ENCODE peak calls at places on chromosomes 6 and 20, in ten cellular contexts. Z, G, J, F, S, R, U, D, T and Y are unnamed samples.

GRCh38 chr6:101630956-101631355 is 237.4 kb downstream of the GRIK2 start:
- DNase-seq in G (no peak), S (no peak), J (peak), D (no peak), U (no peak), F (no peak), Z (no peak), R (no peak), T (no peak), Y (no peak)

GRCh38 chr6:118410001-118410400 is 138.1 kb upstream of the PLN start:
- DNase-seq in T (no peak), S (no peak), R (no peak), U (no peak), Z (no peak), F (no peak), J (no peak), G (no peak), D (no peak), Y (peak)

GRCh38 chr20:61387204-61387958 is 135.3 kb downstream of the CDH4 start:
- DNase-seq in G (peak), S (no peak), J (peak), T (peak), R (peak), Z (no peak), D (no peak), F (no peak), U (peak), Y (peak)

GRCh38 chr6:32483968-32484613 is 44.4 kb downstream of the HLA-DRA start:
- DNase-seq in U (no peak), J (no peak), Z (no peak), D (no peak), T (no peak), S (no peak), F (no peak), G (no peak), R (no peak), Y (no peak)

GRCh38 chr6:42661540-42662153 is 60.8 kb downstream of the PRPH2 start:
- DNase-seq in G (peak), S (peak), R (peak), J (peak), Z (peak), F (peak), D (peak), U (peak), T (peak), Y (peak)

GRCh38 chr20:41339957-41340326 is 679 bp upstream of the LPIN3 start:
- DNase-seq in J (peak), T (peak), G (peak), D (peak), F (peak), S (peak), Z (peak), U (peak), R (peak), Y (peak)

GRCh38 chr6:89216411-89216810 is 747 bp downstream of the GABRR1 start:
- DNase-seq in G (no peak), F (no peak), D (no peak), U (no peak), Z (no peak), S (no peak), T (no peak), R (no peak), J (no peak), Y (no peak)

GRCh38 chr20:24694157-24694726 is 224.8 kb downstream of the SYNDIG1 start:
- DNase-seq in S (no peak), R (no peak), J (no peak), F (no peak), U (no peak), T (no peak), G (no peak), Z (no peak), D (no peak), Y (no peak)

GRCh38 chr6:137043710-137044365 is 927 bp downstream of the IL20RA start:
- DNase-seq in S (peak), R (peak), D (no peak), J (no peak), Z (no peak), G (peak), T (peak), F (peak), U (peak), Y (peak)

GRCh38 chr6:142802124-142802523 is 142.9 kb downstream of the HIVEP2 start:
- DNase-seq in T (peak), S (no peak), G (peak), J (no peak), R (peak), F (peak), D (peak), Z (no peak), U (peak), Y (peak)

GRCh38 chr6:16817594-16817993 is 56.3 kb upstream of the ATXN1 start:
- DNase-seq in S (no peak), U (peak), F (no peak), D (no peak), J (no peak), G (no peak), Z (no peak), R (no peak), T (no peak), Y (no peak)

GRCh38 chr6:8025191-8025590 is 39.0 kb downstream of the BLOC1S5 start:
- DNase-seq in R (no peak), G (no peak), F (no peak), D (no peak), T (no peak), J (no peak), Z (no peak), U (no peak), S (no peak), Y (no peak)

GRCh38 chr6:111722220-111722731 is 116.6 kb upstream of the TRAF3IP2 start:
- DNase-seq in S (no peak), D (no peak), U (peak), Z (no peak), R (peak), F (peak), J (no peak), G (peak), T (peak), Y (peak)

GRCh38 chr6:121533321-121533841 is 97.9 kb downstream of the GJA1 start:
- DNase-seq in F (no peak), S (no peak), J (peak), Z (no peak), U (no peak), T (no peak), G (no peak), D (no peak), R (no peak), Y (no peak)

GRCh38 chr6:15365273-15365687 is 119.4 kb downstream of the JARID2 start:
- DNase-seq in G (peak), U (peak), Z (peak), F (peak), R (peak), D (no peak), T (peak), J (peak), S (peak), Y (peak)

GRCh38 chr20:400451-401275 is 7.4 kb upstream of the RBCK1 start:
- DNase-seq in J (no peak), D (no peak), G (no peak), Z (no peak), S (no peak), T (no peak), F (peak), U (no peak), R (no peak), Y (no peak)

GRCh38 chr20:50308513-50309279 is 118.1 kb downstream of the CEBPB start:
- DNase-seq in G (peak), U (peak), S (peak), D (no peak), R (peak), F (peak), T (peak), Z (peak), J (no peak), Y (peak)

GRCh38 chr6:143187173-143187908 is 126.7 kb downstream of the AIG1 start:
- DNase-seq in G (peak), F (no peak), D (no peak), J (no peak), Z (no peak), R (peak), S (peak), U (peak), T (peak), Y (peak)

GRCh38 chr6:87487555-87487954 is 14.8 kb downstream of the SLC35A1 start:
- DNase-seq in R (peak), T (peak), D (no peak), Z (no peak), S (no peak), U (peak), J (no peak), F (no peak), G (no peak), Y (peak)

GRCh38 chr6:37482356-37483292 is 17.1 kb downstream of the CCDC167 start:
- DNase-seq in R (no peak), D (no peak), F (no peak), Z (no peak), U (no peak), T (no peak), S (no peak), J (no peak), G (no peak), Y (no peak)

GRCh38 chr6:138500045-138500665 is 861 bp upstream of the NHSL1 start:
- DNase-seq in F (no peak), J (no peak), R (no peak), D (no peak), S (no peak), T (no peak), Z (no peak), G (no peak), U (no peak), Y (no peak)

GRCh38 chr20:2338702-2339101 is 42.0 kb upstream of the TGM6 start:
- DNase-seq in D (no peak), Z (no peak), T (no peak), R (no peak), U (no peak), S (no peak), J (no peak), G (no peak), F (no peak), Y (no peak)

GRCh38 chr6:41729624-41730023 is 5.8 kb downstream of the TFEB start:
- DNase-seq in J (no peak), R (no peak), T (no peak), S (no peak), F (no peak), Z (no peak), D (no peak), G (no peak), U (no peak), Y (no peak)